ENCODE peak calls at places on chromosomes 6 and 20, in four cellular contexts. V, S, W and L are unnamed samples.

GRCh38 chr6:90859612-90860011 is 272.7 kb upstream of the MAP3K7 start:
- DNase-seq in V (no peak), S (no peak), W (no peak), L (no peak)

GRCh38 chr6:11381801-11382513 is 149.5 kb upstream of the NEDD9 start:
- DNase-seq in V (no peak), S (peak; percentile 81), W (no peak), L (peak; percentile 65)

GRCh38 chr20:23049933-23050838 is 714 bp upstream of the THBD start:
- DNase-seq in V (peak; percentile 65), S (no peak), W (peak; percentile 72), L (no peak)

GRCh38 chr6:100856146-100856545 is 25.0 kb downstream of the ASCC3 start:
- DNase-seq in V (no peak), S (no peak), W (no peak), L (no peak)

GRCh38 chr6:26044140-26045045 is 42.8 kb upstream of the HFE start:
- DNase-seq in V (no peak), S (peak; percentile 60), W (peak; percentile 71), L (no peak)

GRCh38 chr20:22499475-22500174 is 84.7 kb downstream of the FOXA2 start:
- DNase-seq in V (no peak), S (no peak), W (no peak), L (no peak)

GRCh38 chr6:75735491-75736186 is 13.4 kb upstream of the MYO6 start:
- DNase-seq in V (no peak), S (no peak), W (no peak), L (no peak)

GRCh38 chr20:63881451-63882226 is 13.3 kb upstream of the DNAJC5 start:
- DNase-seq in V (no peak), S (no peak), W (no peak), L (no peak)

GRCh38 chr6:6781172-6781876 is 192.8 kb downstream of the LY86 start:
- DNase-seq in V (peak; percentile 74), S (no peak), W (no peak), L (no peak)

GRCh38 chr20:52312131-52312729 is 120.7 kb upstream of the ZFP64 start:
- DNase-seq in V (no peak), S (peak; percentile 66), W (no peak), L (no peak)

GRCh38 chr6:82842721-82843120 is 222.9 kb downstream of the UBE3D start:
- DNase-seq in V (no peak), S (no peak), W (no peak), L (no peak)

GRCh38 chr6:36682328-36683144 is 4.0 kb downstream of the CDKN1A start:
- DNase-seq in V (peak; percentile 80), S (peak; percentile 73), W (peak; percentile 72), L (peak; percentile 85)

GRCh38 chr20:32301719-32302506 is 24.5 kb downstream of the KIF3B start:
- DNase-seq in V (no peak), S (no peak), W (no peak), L (no peak)

GRCh38 chr6:97850458-97851218 is 567.6 kb upstream of the MMS22L start:
- DNase-seq in V (no peak), S (no peak), W (no peak), L (no peak)

GRCh38 chr6:124372076-124372475 is 568.4 kb downstream of the NKAIN2 start:
- DNase-seq in V (no peak), S (no peak), W (no peak), L (no peak)

GRCh38 chr6:46799657-46800056 is 6.5 kb downstream of the MEP1A start:
- DNase-seq in V (no peak), S (no peak), W (no peak), L (no peak)

GRCh38 chr20:43528258-43528875 is 20.9 kb downstream of the L3MBTL1 start:
- DNase-seq in V (peak; percentile 30), S (no peak), W (no peak), L (no peak)

GRCh38 chr6:80316655-80317332 is 210.3 kb downstream of the BCKDHB start:
- DNase-seq in V (no peak), S (no peak), W (no peak), L (no peak)

GRCh38 chr6:6713660-6714446 is 125.3 kb downstream of the LY86 start:
- DNase-seq in V (no peak), S (no peak), W (peak; percentile 84), L (no peak)

GRCh38 chr20:41989039-41989679 is 371.0 kb upstream of the CHD6 start:
- DNase-seq in V (no peak), S (no peak), W (no peak), L (no peak)

GRCh38 chr6:128422200-128422599 is 98.2 kb downstream of the PTPRK start:
- DNase-seq in V (no peak), S (no peak), W (no peak), L (no peak)

DNA sequence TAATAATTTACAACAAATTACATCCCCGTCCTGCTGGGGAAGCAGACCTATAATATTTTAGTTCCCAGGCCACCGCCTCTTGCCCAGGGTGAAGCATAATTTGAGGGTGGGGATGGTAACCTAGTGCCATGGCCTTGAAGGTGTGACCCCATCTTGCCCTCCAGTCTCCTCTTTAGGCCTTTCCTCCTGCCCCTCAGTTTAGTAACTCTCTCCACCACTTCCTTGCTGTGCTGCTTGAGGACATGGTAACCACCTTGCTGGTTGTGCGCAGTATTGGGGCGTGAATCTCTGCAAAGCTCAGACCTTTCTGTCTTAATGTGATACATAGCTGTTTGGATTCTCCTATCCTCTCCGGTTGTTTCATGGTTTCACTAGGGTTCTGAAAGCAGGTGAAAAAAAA is 16.6 kb downstream of the SNX9 start:
- DNase-seq in V (no peak), S (no peak), W (no peak), L (no peak)
- H3K4me1 ChIP-seq in V (no peaks in the 10 kb centered on the region), S (peaks cover 12% of the 10 kb centered on the region), W (peaks cover 59% of the 10 kb centered on the region), L (no peaks in the 10 kb centered on the region)

GRCh38 chr6:132084811-132085509 is 133.8 kb upstream of the CCN2 start:
- DNase-seq in V (no peak), S (no peak), W (no peak), L (no peak)
- H3K4me3 ChIP-seq in V (no peak overlapping the region), S (no peak overlapping the region), W (peak overlapping the region; percentile 16), L (no peak overlapping the region)

GRCh38 chr6:106761160-106761559 is 131.8 kb downstream of the QRSL1 start:
- DNase-seq in V (no peak), S (no peak), W (no peak), L (no peak)
- H3K27me3 ChIP-seq in V (no peaks in the 10 kb centered on the region), S (no peaks in the 10 kb centered on the region), W (no peaks in the 10 kb centered on the region), L (no peaks in the 10 kb centered on the region)

GRCh38 chr6:53347250-53347920 is 1.4 kb downstream of the ELOVL5 start:
- DNase-seq in V (no peak), S (peak; percentile 65), W (no peak), L (no peak)
- H3K4me1 ChIP-seq in V (no peaks in the 10 kb centered on the region), S (peaks cover 54% of the 10 kb centered on the region), W (peaks cover 42% of the 10 kb centered on the region), L (peaks cover 22% of the 10 kb centered on the region)

GRCh38 chr6:117911660-117912059 is 4.6 kb downstream of the SLC35F1 start:
- DNase-seq in V (no peak), S (no peak), W (no peak), L (no peak)
- H3K4me3 ChIP-seq in V (no peak overlapping the region), S (no peak overlapping the region), W (no peak overlapping the region), L (no peak overlapping the region)

DNA sequence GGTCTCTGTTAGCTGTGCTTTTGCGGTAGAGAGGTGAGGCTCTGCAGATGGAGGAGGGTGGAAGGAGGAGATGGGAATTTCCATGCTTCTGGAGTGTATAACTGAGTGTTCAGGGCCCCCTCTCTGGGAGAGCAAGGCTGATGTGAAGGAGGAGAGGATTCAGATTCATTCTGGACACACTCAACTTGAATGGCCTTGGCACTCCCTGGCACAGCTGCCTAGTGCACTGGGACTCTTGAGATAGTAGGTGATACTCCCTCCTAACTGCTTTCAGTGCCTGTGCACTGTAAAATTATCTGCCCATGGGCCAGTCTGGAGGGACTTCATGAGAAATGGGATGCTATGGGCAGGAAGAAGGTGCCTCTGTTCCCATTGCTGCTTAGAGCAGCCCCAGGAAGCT is 54.2 kb upstream of the MYL9 start:
- DNase-seq in V (no peak), S (no peak), W (no peak), L (no peak)
- H3K27me3 ChIP-seq in V (no peaks in the 10 kb centered on the region), S (no peaks in the 10 kb centered on the region), W (no peaks in the 10 kb centered on the region), L (no peaks in the 10 kb centered on the region)

GRCh38 chr20:57451759-57452661 is 60.8 kb downstream of the RBM38 start:
- DNase-seq in V (no peak), S (peak; percentile 22), W (peak; percentile 88), L (no peak)
- H3K4me1 ChIP-seq in V (no peaks in the 10 kb centered on the region), S (peaks cover 39% of the 10 kb centered on the region), W (peaks cover 40% of the 10 kb centered on the region), L (peaks cover 21% of the 10 kb centered on the region)

GRCh38 chr6:139149383-139149782 is 14.5 kb downstream of the HECA start:
- DNase-seq in V (no peak), S (no peak), W (no peak), L (no peak)

GRCh38 chr6:139150915-139151314 is 16.0 kb downstream of the HECA start:
- DNase-seq in V (no peak), S (no peak), W (no peak), L (no peak)

GRCh38 chr6:139146317-139146726 is 11.4 kb downstream of the HECA start:
- DNase-seq in V (no peak), S (no peak), W (no peak), L (no peak)

GRCh38 chr6:139147628-139148027 is 12.7 kb downstream of the HECA start:
- DNase-seq in V (no peak), S (no peak), W (no peak), L (no peak)

GRCh38 chr6:139148557-139149220 is 13.8 kb downstream of the HECA start:
- DNase-seq in V (no peak), S (no peak), W (no peak), L (no peak)
- H3K4me3 ChIP-seq in V (no peak overlapping the region), S (no peak overlapping the region), W (no peak overlapping the region), L (no peak overlapping the region)

DNA sequence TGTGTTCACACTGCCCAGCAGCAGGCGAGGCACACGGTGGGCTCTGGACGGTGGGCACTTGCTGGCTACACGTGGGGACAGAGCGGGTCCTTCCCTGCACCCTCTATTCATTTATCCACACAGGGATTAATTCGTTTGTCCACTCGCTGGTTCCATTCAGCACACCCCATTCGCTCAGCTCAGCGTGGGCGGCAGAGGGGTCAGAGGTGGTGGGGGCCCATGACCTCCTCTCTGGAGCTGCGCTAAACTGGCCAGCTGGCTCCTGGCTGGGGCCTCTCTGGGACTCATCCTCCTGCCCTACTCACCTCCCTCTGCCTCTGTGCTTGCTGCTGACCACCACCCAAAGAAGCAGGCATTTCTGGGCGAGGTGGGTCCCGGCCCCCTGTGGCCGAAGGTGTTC is 21.4 kb upstream of the RBBP8NL start:
- DNase-seq in V (no peak), S (no peak), W (no peak), L (no peak)
- H3K27me3 ChIP-seq in V (peaks cover 75% of the 10 kb centered on the region), S (no peaks in the 10 kb centered on the region), W (peaks cover 13% of the 10 kb centered on the region), L (no peaks in the 10 kb centered on the region)